ENCODE peak calls at places on chromosomes 4 and X, in eight cellular contexts. S is adrenal gland, N is breast epithelium, W is heart left ventricle, M is pancreas, O is heart right ventricle, I is small intestine, Q is H9. D is an unnamed sample.

GRCh38 chr4:2462218-2462991 is 6.5 kb upstream of the RNF4 start:
- DNase-seq in O (peak; percentile 75), W (peak; percentile 81), M (peak; percentile 60), S (peak; percentile 59), Q (peak; percentile 70), N (no peak), I (peak; percentile 62), D (peak; percentile 65)

GRCh38 chr4:183860726-183861125 is 44.4 kb upstream of the STOX2 start:
- DNase-seq in W (no peak), I (no peak), M (no peak), O (no peak), S (no peak), Q (no peak), N (no peak), D (no peak)

GRCh38 chrX:11967986-11968385 is 170.3 kb upstream of the FRMPD4 start:
- DNase-seq in I (no peak), O (no peak), N (no peak), Q (no peak), M (no peak), S (no peak), W (no peak), D (no peak)

GRCh38 chr4:4446434-4446833 is 59.5 kb downstream of the NSG1 start:
- DNase-seq in S (no peak), Q (no peak), O (no peak), M (no peak), W (no peak), N (no peak), I (no peak), D (no peak)

GRCh38 chr4:42673084-42673429 is 16.2 kb upstream of the ATP8A1 start:
- DNase-seq in W (peak; percentile 71), S (peak; percentile 80), M (no peak), Q (no peak), I (no peak), O (peak; percentile 26), N (no peak), D (peak; percentile 1)

GRCh38 chr4:101367201-101367600 is 19.9 kb upstream of the PPP3CA start:
- DNase-seq in S (no peak), O (no peak), I (no peak), N (no peak), Q (no peak), W (no peak), M (no peak), D (no peak)

GRCh38 chr4:74659576-74660411 is 134.5 kb downstream of the BTC start:
- DNase-seq in M (no peak), I (peak; percentile 90), S (peak; percentile 77), O (no peak), N (no peak), W (no peak), Q (no peak), D (no peak)

GRCh38 chr4:3013839-3014350 is 50.5 kb downstream of the GRK4 start:
- DNase-seq in S (no peak), I (peak; percentile 82), M (peak; percentile 73), Q (no peak), W (no peak), N (no peak), O (no peak), D (no peak)

GRCh38 chrX:118519411-118520205 is 24.0 kb downstream of the DOCK11 start:
- DNase-seq in I (no peak), S (no peak), W (no peak), Q (no peak), O (no peak), N (no peak), M (no peak), D (no peak)

GRCh38 chr4:7295917-7296660 is 103.8 kb downstream of the SORCS2 start:
- DNase-seq in I (peak; percentile 4), M (no peak), N (no peak), W (peak; percentile 43), S (peak; percentile 20), Q (no peak), O (peak; percentile 44), D (peak; percentile 70)

GRCh38 chr4:93710847-93711430 is 117.6 kb upstream of the ATOH1 start:
- DNase-seq in W (no peak), O (no peak), M (no peak), Q (no peak), S (no peak), I (peak; percentile 75), N (no peak), D (no peak)

GRCh38 chrX:22121161-22121560 is 89.0 kb downstream of the PHEX start:
- DNase-seq in I (no peak), W (no peak), M (no peak), O (no peak), N (no peak), S (no peak), Q (no peak), D (no peak)

DNA sequence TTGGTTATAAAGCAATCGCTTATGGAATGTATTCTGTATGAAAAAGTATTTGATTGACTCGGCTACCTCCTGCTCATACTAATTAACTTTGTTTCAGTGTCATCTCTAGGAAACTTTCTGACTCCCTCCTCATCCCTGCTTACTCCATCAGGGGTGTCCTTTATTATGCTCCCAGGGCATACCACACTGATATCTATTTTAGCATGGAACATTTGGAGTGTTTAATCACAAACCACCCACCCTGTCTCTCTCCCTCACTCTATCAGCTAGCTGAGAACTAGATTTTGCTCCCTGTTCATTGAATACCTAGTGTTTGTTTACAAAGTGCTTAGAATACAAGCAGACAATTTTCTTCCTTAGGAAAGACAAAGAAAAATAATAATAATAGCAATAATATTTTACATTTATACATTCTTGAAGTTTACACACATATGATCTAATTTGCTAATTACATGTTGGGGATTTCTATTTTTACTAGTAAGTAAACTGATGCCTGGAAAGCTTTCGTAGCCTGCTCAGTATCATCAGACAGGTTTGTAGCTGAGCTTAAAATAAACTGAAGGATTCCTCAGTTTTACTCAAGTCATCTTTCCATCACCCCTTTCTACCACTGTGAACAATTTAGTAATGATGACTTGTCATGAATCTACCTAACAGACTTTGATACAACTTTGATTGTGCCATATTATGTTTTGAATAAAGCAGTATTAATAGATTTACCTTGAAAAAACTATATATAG is 811.4 kb upstream of the HS3ST1 start:
- DNase-seq in S (no peak), Q (no peak), M (no peak), N (no peak), W (no peak), O (no peak), I (no peak), D (no peak)
- H3K27ac ChIP-seq in S (no peak overlapping the region), Q (no peak overlapping the region), M (no peak overlapping the region), N (no peak overlapping the region), W (no peak overlapping the region), O (peak overlapping the region; percentile 40), I (no peak overlapping the region), D (no peak overlapping the region)

DNA sequence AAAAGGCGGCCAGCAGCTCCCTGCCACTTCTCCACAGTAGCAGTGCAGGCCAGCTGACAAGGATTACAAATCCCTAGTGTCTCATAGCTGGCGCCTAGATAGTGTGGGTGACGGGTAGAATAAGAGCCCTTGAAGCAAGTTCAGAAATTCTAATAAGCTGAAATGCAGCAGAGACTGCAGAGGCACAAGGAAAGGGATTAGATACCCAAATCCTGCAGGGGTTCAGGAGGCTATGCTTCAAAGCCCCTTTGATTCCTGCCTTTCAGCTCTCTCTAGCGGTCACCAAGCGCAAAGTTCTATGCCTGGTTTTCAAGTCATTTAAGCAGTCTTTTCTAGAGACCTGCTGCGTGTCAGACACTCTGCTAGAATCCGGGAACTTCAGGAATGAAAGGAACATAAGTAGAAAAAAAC is 79.2 kb downstream of the RLIM start:
- DNase-seq in I (peak; percentile 53), S (peak; percentile 50), W (no peak), M (peak; percentile 5), Q (peak; percentile 49), N (no peak), O (no peak), D (peak; percentile 8)
- H3K27ac ChIP-seq in I (peak overlapping the region; percentile 71), S (no peak overlapping the region), W (peak overlapping the region; percentile 79), M (no peak overlapping the region), Q (no peak overlapping the region), N (peak overlapping the region; percentile 81), O (peak overlapping the region; percentile 93), D (no peak overlapping the region)

GRCh38 chr4:128452415-128452814 is 164.8 kb upstream of the PGRMC2 start:
- DNase-seq in M (no peak), W (no peak), O (no peak), S (no peak), N (no peak), I (no peak), Q (no peak), D (no peak)

GRCh38 chr4:128455076-128455345 is 167.4 kb upstream of the PGRMC2 start:
- DNase-seq in I (no peak), O (no peak), S (no peak), Q (no peak), M (no peak), W (no peak), N (no peak), D (no peak)

GRCh38 chr4:128459547-128459946 is 171.9 kb upstream of the PGRMC2 start:
- DNase-seq in W (no peak), O (no peak), I (no peak), Q (no peak), M (no peak), N (no peak), S (no peak), D (no peak)

GRCh38 chr4:128454281-128455075 is 166.9 kb upstream of the PGRMC2 start:
- DNase-seq in N (peak; percentile 69), M (peak; percentile 64), W (peak; percentile 84), S (peak; percentile 88), Q (peak; percentile 85), I (peak; percentile 69), O (peak; percentile 66), D (peak; percentile 27)

DNA sequence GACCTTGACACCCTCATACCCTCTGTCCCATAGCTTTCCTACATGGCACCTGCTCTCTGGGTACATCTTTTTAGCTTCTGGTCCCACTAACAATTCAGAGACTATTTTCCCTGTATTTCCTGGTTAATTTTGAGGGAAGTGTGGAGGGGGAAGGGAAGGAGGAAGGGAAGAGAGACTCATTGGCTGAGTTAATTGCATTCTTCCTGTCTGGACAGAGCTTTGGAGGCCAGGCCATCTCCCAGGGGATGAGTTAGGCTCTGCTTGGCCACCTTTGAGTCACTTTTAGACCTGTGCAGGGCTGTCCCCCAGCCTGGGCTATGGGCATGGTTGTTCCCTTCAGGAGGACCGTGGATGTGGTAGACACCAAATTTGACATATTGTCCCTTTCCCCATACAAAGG is 167.9 kb upstream of the PGRMC2 start:
- DNase-seq in M (no peak), N (no peak), W (no peak), S (no peak), Q (no peak), O (no peak), I (no peak), D (no peak)
- H3K27ac ChIP-seq in M (no peak overlapping the region), N (no peak overlapping the region), W (no peak overlapping the region), S (no peak overlapping the region), Q (no peak overlapping the region), O (no peak overlapping the region), I (no peak overlapping the region), D (no peak overlapping the region)

GRCh38 chr4:70914631-70915030 is 12.5 kb downstream of the MOB1B start:
- DNase-seq in S (no peak), N (no peak), M (no peak), Q (no peak), W (no peak), O (no peak), I (no peak), D (no peak)

GRCh38 chr4:70913947-70914445 is 11.8 kb downstream of the MOB1B start:
- DNase-seq in Q (no peak), W (no peak), M (no peak), N (no peak), I (no peak), S (no peak), O (no peak), D (no peak)

GRCh38 chr4:70920592-70920991 is 18.4 kb downstream of the MOB1B start:
- DNase-seq in I (no peak), M (no peak), W (no peak), Q (no peak), O (no peak), N (no peak), S (no peak), D (no peak)

GRCh38 chr4:70915048-70915815 is 13.1 kb downstream of the MOB1B start:
- DNase-seq in Q (no peak), O (no peak), I (no peak), M (no peak), W (no peak), S (no peak), N (no peak), D (no peak)

GRCh38 chr4:70915874-70916559 is 13.8 kb downstream of the MOB1B start:
- DNase-seq in N (no peak), S (no peak), I (no peak), M (no peak), Q (no peak), W (no peak), O (no peak), D (no peak)
- H3K27ac ChIP-seq in N (no peak overlapping the region), S (no peak overlapping the region), I (no peak overlapping the region), M (no peak overlapping the region), Q (no peak overlapping the region), W (no peak overlapping the region), O (no peak overlapping the region), D (no peak overlapping the region)

D was measured in substantia nigra.